ENCODE peak calls at places on chromosomes 5 and 9, in seven cellular contexts. B is prostate gland, Q is lower lobe of right lung, C is small intestine, R is IMR-90, L is heart right ventricle, N is cardiac muscle cell. A is an unnamed sample.

GRCh38 chr5:78905084-78905938 is 79.8 kb downstream of the ARSB start:
- DNase-seq in N (no peak), L (no peak), B (no peak), R (peak), Q (no peak), C (no peak), A (no peak)

GRCh38 chr9:111601237-111602018 is 2.0 kb upstream of the PTGR1 start:
- DNase-seq in Q (no peak), C (peak), N (peak), L (no peak), R (peak), B (no peak), A (no peak)

GRCh38 chr5:123080215-123080614 is 8.8 kb upstream of the PRDM6 start:
- DNase-seq in N (no peak), C (no peak), R (no peak), B (no peak), L (no peak), Q (no peak), A (no peak)

GRCh38 chr9:109776391-109776790 is 3.6 kb upstream of the PALM2AKAP2 start:
- DNase-seq in L (no peak), B (no peak), C (no peak), N (no peak), Q (no peak), R (no peak), A (no peak)

GRCh38 chr5:140131967-140132409 is 6.3 kb downstream of the IGIP start:
- DNase-seq in Q (peak), R (peak), B (peak), C (no peak), L (no peak), N (peak), A (peak)

GRCh38 chr5:25399878-25400480 is 755.2 kb upstream of the CDH10 start:
- DNase-seq in C (no peak), Q (no peak), L (no peak), R (no peak), B (no peak), N (no peak), A (no peak)

GRCh38 chr9:104009853-104010252 is 84.3 kb upstream of the SMC2 start:
- DNase-seq in N (peak), C (no peak), R (no peak), Q (no peak), L (no peak), B (no peak), A (no peak)

GRCh38 chr5:163888366-163888765 is 382.9 kb downstream of the MAT2B start:
- DNase-seq in Q (no peak), B (no peak), L (no peak), R (peak), C (no peak), N (peak), A (no peak)

GRCh38 chr5:135364416-135365262 is 34.4 kb downstream of the MACROH2A1 start:
- DNase-seq in C (no peak), R (no peak), N (no peak), L (no peak), Q (no peak), B (peak), A (no peak)

GRCh38 chr9:133348763-133349573 is 950 bp downstream of the RPL7A start:
- DNase-seq in B (no peak), Q (no peak), L (no peak), N (no peak), C (no peak), R (no peak), A (no peak)

GRCh38 chr5:60510049-60510448 is 189.9 kb downstream of the DEPDC1B start:
- DNase-seq in N (no peak), R (no peak), C (no peak), Q (no peak), B (no peak), L (no peak), A (no peak)

GRCh38 chr5:72541501-72542235 is 34.5 kb upstream of the ZNF366 start:
- DNase-seq in B (no peak), Q (no peak), C (no peak), L (no peak), N (no peak), R (no peak), A (no peak)

GRCh38 chr9:4366649-4367330 is 66.9 kb upstream of the GLIS3 start:
- DNase-seq in L (no peak), Q (no peak), R (peak), N (peak), B (no peak), C (peak), A (no peak)

GRCh38 chr5:135400866-135401265 is 1.8 kb upstream of the MACROH2A1 start:
- DNase-seq in B (no peak), N (no peak), C (peak), Q (no peak), R (no peak), L (no peak), A (no peak)

GRCh38 chr9:137945581-137945980 is 68.0 kb downstream of the CACNA1B start:
- DNase-seq in L (no peak), N (no peak), C (no peak), R (no peak), B (no peak), Q (no peak), A (no peak)

GRCh38 chr5:75512383-75513074 is 838 bp downstream of the POLK start:
- DNase-seq in R (peak), N (peak), B (no peak), Q (no peak), L (no peak), C (no peak), A (no peak)

GRCh38 chr5:75511435-75512382 is at the start of the genes CERT1 and POLK:
- DNase-seq in N (peak), R (peak), C (peak), B (peak), L (peak), Q (peak), A (peak)

GRCh38 chr5:75510836-75511434 is 494 bp downstream of the CERT1 start:
- DNase-seq in C (peak), L (peak), N (no peak), Q (peak), R (peak), B (peak), A (peak)

GRCh38 chr5:75513841-75514240 is 2.1 kb downstream of the POLK start:
- DNase-seq in L (no peak), R (no peak), C (no peak), Q (no peak), N (no peak), B (no peak), A (no peak)

GRCh38 chr5:75514323-75514722 is 2.6 kb downstream of the POLK start:
- DNase-seq in N (no peak), B (no peak), R (no peak), Q (no peak), L (no peak), C (peak), A (no peak)
- H3K27ac ChIP-seq in N (no peak), B (no peak), R (no peak), Q (no peak), L (no peak), C (no peak), A (no peak)

GRCh38 chr9:127567898-127568617 is 44.0 kb upstream of the STXBP1 start:
- DNase-seq in R (no peak), C (no peak), L (no peak), B (no peak), Q (no peak), N (peak), A (no peak)
- H3K27ac ChIP-seq in R (peak), C (peak), L (peak), B (peak), Q (peak), N (peak), A (peak)

DNA sequence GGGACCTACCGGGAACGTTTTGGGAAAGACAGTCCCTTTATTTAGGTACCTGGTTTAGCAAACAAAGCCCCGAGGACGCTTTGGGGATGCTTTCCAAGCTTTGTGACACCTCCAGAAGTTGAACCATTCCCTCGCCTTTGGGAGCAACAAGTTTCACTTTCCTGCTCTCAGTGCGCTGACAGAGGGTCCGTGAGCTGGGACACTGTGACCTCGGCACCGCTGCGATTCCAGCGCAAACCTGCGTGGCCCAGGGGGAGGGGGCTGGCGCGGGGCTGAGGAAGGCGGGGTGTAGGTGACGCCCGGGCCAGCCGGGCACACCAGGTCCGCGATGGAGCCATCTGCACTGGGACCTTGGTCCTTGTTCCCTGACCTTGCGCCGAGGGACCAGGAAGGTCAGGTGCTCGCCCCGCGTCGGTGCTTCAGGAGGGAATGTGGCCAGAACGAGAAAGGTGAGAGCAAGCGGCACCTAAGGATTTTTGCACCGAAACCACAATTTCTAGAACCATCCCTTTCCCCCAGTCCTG is 724 bp upstream of the NPR3 start:
- DNase-seq in N (no peak), R (no peak), C (no peak), Q (no peak), B (no peak), L (peak), A (peak)
- H3K27ac ChIP-seq in N (no peak), R (peak), C (no peak), Q (peak), B (peak), L (peak), A (peak)

DNA sequence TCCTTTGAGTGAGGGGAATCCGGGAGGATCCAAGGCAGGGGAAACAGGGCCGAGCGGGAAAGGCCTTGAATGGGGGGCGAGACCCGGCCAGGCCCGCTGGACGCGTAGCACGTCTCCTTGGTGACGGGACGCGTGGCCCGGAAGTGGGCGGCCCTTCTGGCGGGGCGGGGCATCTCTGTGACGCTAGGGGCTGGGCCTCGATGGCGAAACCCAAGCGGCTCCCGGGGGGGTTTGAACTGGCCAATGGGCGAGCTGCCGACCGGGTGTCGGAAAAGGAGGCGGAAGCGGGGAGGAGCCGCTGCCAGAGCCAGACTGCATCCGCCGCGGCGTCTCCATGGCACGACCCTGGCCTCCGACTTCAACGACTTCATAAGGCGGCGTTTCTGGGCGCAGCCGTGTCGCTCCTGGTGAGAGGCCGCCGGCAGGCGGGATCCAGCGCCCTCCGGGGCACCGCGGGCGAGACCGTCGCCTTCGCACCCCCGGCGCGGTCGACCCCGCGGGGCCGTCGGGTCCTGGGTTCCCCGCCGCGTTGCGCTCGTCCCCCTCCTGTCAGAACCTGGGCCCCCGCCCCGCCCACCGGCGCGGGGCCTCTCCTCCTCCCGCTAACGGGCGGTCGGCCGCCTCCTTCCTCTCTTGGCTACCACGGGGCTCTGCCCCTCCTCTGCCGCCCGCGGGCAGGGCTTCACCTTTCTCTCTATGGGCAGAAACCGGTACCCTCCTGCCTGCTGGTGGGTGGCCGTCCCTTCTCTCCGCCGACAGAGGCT is at the start of gene ODF2:
- DNase-seq in B (peak), N (peak), L (peak), C (peak), R (peak), Q (peak), A (peak)
- H3K27ac ChIP-seq in B (peak), N (peak), L (peak), C (peak), R (peak), Q (peak), A (peak)

DNA sequence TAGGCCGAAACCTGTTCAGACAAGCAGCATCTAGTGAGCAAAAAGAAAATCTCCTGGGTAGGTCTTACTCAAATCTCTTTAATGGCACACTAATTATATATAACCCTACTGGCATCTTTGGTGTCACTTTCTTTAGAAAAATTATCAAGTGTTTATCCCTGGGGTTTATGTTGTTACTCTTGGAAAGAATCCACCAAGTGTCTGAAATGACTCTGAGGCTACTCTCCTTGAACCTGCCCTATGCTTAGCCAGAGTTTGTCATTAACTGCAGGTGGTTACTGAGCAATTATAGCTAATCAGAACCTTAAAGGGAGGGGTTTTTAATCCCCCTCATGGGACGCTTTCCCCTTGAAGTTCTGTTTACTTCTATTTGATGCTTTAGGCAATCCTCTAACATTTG is 381.9 kb downstream of the PLK2 start:
- DNase-seq in L (no peak), R (no peak), Q (no peak), N (no peak), B (no peak), C (no peak), A (no peak)
- H3K27ac ChIP-seq in L (no peak), R (no peak), Q (no peak), N (no peak), B (no peak), C (no peak), A (no peak)

A was measured in upper lobe of right lung.